ENCODE peak calls at places on chromosomes 12 and 14, in six cellular contexts. One of them, this sample, is unnamed.

GRCh38 chr14:49553106-49553505 is 33.1 kb downstream of the RPS29 start:
- DNase-seq in HepG2: no peak
- DNase-seq in GM12878: no peak
- DNase-seq in HEK293T: no peak
- DNase-seq in K562: no peak
- DNase-seq in A549: no peak
- DNase-seq in this sample: no peak

GRCh38 chr14:74846968-74847549 is 28.9 kb downstream of the PROX2 start:
- DNase-seq in A549: no peak
- DNase-seq in HepG2: no peak
- DNase-seq in HEK293T: no peak
- DNase-seq in GM12878: no peak
- DNase-seq in K562: no peak
- DNase-seq in this sample: peak; percentile 80

GRCh38 chr12:71664411-71665108 is 459 bp downstream of the THAP2 start:
- DNase-seq in HEK293T: no peak
- DNase-seq in GM12878: no peak
- DNase-seq in K562: no peak
- DNase-seq in HepG2: no peak
- DNase-seq in A549: no peak
- DNase-seq in this sample: peak; percentile 15

GRCh38 chr14:68967459-68967940 is 11.6 kb downstream of the ACTN1 start:
- DNase-seq in HEK293T: no peak
- DNase-seq in GM12878: no peak
- DNase-seq in HepG2: no peak
- DNase-seq in K562: no peak
- DNase-seq in A549: no peak
- DNase-seq in this sample: no peak

GRCh38 chr14:61615743-61616523 is 79.4 kb upstream of the HIF1A start:
- DNase-seq in GM12878: no peak
- DNase-seq in A549: no peak
- DNase-seq in HEK293T: no peak
- DNase-seq in K562: no peak
- DNase-seq in HepG2: no peak
- DNase-seq in this sample: no peak

GRCh38 chr14:101354726-101355125 is 206.6 kb upstream of the DIO3 start:
- DNase-seq in A549: no peak
- DNase-seq in GM12878: no peak
- DNase-seq in K562: no peak
- DNase-seq in HEK293T: no peak
- DNase-seq in HepG2: no peak
- DNase-seq in this sample: no peak

GRCh38 chr12:10607885-10608458 is 5.4 kb downstream of the MAGOHB start:
- DNase-seq in HepG2: no peak
- DNase-seq in K562: no peak
- DNase-seq in GM12878: no peak
- DNase-seq in A549: peak; percentile 47
- DNase-seq in HEK293T: peak; percentile 20
- DNase-seq in this sample: peak; percentile 15

GRCh38 chr12:94618995-94619695 is 31.2 kb downstream of the TMCC3 start:
- DNase-seq in HEK293T: no peak
- DNase-seq in A549: peak; percentile 27
- DNase-seq in HepG2: no peak
- DNase-seq in K562: no peak
- DNase-seq in GM12878: no peak
- DNase-seq in this sample: peak; percentile 93

GRCh38 chr12:4438834-4439596 is 6.6 kb downstream of the FGF6 start:
- DNase-seq in GM12878: no peak
- DNase-seq in A549: no peak
- DNase-seq in HEK293T: no peak
- DNase-seq in K562: no peak
- DNase-seq in HepG2: no peak
- DNase-seq in this sample: no peak

GRCh38 chr12:98465950-98466349 is 49.4 kb upstream of the TMPO start:
- DNase-seq in HEK293T: no peak
- DNase-seq in HepG2: no peak
- DNase-seq in A549: no peak
- DNase-seq in GM12878: no peak
- DNase-seq in K562: no peak
- DNase-seq in this sample: no peak

GRCh38 chr14:94974893-94975292 is 182.4 kb downstream of the DICER1 start:
- DNase-seq in A549: no peak
- DNase-seq in HepG2: no peak
- DNase-seq in GM12878: no peak
- DNase-seq in K562: no peak
- DNase-seq in HEK293T: no peak
- DNase-seq in this sample: no peak

GRCh38 chr14:85566603-85567002 is 36.7 kb downstream of the FLRT2 start:
- DNase-seq in HepG2: no peak
- DNase-seq in A549: no peak
- DNase-seq in HEK293T: no peak
- DNase-seq in GM12878: no peak
- DNase-seq in K562: no peak
- DNase-seq in this sample: peak; percentile 92

GRCh38 chr12:16148938-16149337 is 128.5 kb downstream of the SLC15A5 start:
- DNase-seq in K562: no peak
- DNase-seq in HepG2: no peak
- DNase-seq in HEK293T: no peak
- DNase-seq in A549: no peak
- DNase-seq in GM12878: no peak
- DNase-seq in this sample: no peak

GRCh38 chr14:24417832-24418491 is 11.5 kb downstream of the CBLN3 start:
- DNase-seq in GM12878: no peak
- DNase-seq in HepG2: no peak
- DNase-seq in K562: no peak
- DNase-seq in A549: no peak
- DNase-seq in HEK293T: no peak
- DNase-seq in this sample: no peak

GRCh38 chr12:89721291-89721987 is 12.8 kb upstream of the ATP2B1 start:
- DNase-seq in K562: no peak
- DNase-seq in A549: no peak
- DNase-seq in GM12878: peak; percentile 34
- DNase-seq in HepG2: no peak
- DNase-seq in HEK293T: no peak
- DNase-seq in this sample: no peak

GRCh38 chr12:57895337-57896138 is 45.8 kb upstream of the ATP23 start:
- DNase-seq in HEK293T: no peak
- DNase-seq in HepG2: no peak
- DNase-seq in A549: no peak
- DNase-seq in GM12878: no peak
- DNase-seq in K562: no peak
- DNase-seq in this sample: peak; percentile 52

GRCh38 chr12:59036341-59036740 is 116.0 kb upstream of the LRIG3 start:
- DNase-seq in HEK293T: no peak
- DNase-seq in K562: no peak
- DNase-seq in GM12878: no peak
- DNase-seq in A549: no peak
- DNase-seq in HepG2: no peak
- DNase-seq in this sample: no peak

GRCh38 chr14:96126339-96126770 is 78.3 kb upstream of the BDKRB2 start:
- DNase-seq in K562: no peak
- DNase-seq in GM12878: peak; percentile 16
- DNase-seq in HEK293T: no peak
- DNase-seq in HepG2: no peak
- DNase-seq in A549: no peak
- DNase-seq in this sample: peak; percentile 33

GRCh38 chr14:56805201-56805991 is 4.9 kb downstream of the OTX2 start:
- DNase-seq in HEK293T: no peak
- DNase-seq in A549: no peak
- DNase-seq in K562: no peak
- DNase-seq in GM12878: no peak
- DNase-seq in HepG2: no peak
- DNase-seq in this sample: no peak
- TF ChIP-seq BHLHE40 in HEK293T: no peak
- TF ChIP-seq BHLHE40 in A549: no peak
- TF ChIP-seq BHLHE40 in K562: no peak
- TF ChIP-seq BHLHE40 in GM12878: no peak
- TF ChIP-seq BHLHE40 in HepG2: no peak
- TF ChIP-seq BHLHE40 in this sample: no peak

GRCh38 chr12:6182279-6182898 is 17.8 kb upstream of the CD9 start:
- DNase-seq in HEK293T: no peak
- DNase-seq in GM12878: no peak
- DNase-seq in A549: no peak
- DNase-seq in HepG2: peak; percentile 75
- DNase-seq in K562: peak; percentile 16
- DNase-seq in this sample: peak; percentile 68
- TF ChIP-seq BHLHE40 in HEK293T: no peak
- TF ChIP-seq BHLHE40 in GM12878: no peak
- TF ChIP-seq BHLHE40 in A549: no peak
- TF ChIP-seq BHLHE40 in HepG2: peak; percentile 47
- TF ChIP-seq BHLHE40 in K562: peak; percentile 57
- TF ChIP-seq BHLHE40 in this sample: no peak

GRCh38 chr12:131137836-131138637 is 184.3 kb downstream of the ADGRD1 start:
- DNase-seq in HEK293T: no peak
- DNase-seq in HepG2: no peak
- DNase-seq in GM12878: no peak
- DNase-seq in A549: peak; percentile 68
- DNase-seq in K562: peak; percentile 23
- DNase-seq in this sample: no peak
- TF ChIP-seq BHLHE40 in HEK293T: no peak
- TF ChIP-seq BHLHE40 in HepG2: no peak
- TF ChIP-seq BHLHE40 in GM12878: no peak
- TF ChIP-seq BHLHE40 in A549: no peak
- TF ChIP-seq BHLHE40 in K562: no peak
- TF ChIP-seq BHLHE40 in this sample: no peak

DNA sequence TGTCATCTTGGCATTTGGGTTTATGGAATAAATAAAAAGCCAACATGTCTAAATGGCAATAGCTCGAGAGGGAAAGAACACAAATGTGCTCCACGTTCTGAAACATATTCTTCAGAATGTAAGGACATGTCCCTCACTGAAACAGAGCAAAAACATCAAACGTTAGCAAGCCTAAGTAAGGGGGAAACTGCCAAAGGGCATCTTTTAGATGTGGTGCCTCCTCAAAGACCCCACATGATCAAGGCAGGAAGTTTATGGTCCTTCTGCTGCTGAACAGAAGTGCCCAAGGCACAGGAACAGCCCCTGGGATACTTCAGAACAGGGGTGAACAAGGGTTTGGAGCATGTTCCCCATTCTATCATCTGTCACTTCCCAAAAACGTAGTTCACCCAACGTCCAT is 227.0 kb downstream of the ANO2 start:
- DNase-seq in A549: no peak
- DNase-seq in GM12878: no peak
- DNase-seq in HepG2: no peak
- DNase-seq in K562: no peak
- DNase-seq in HEK293T: no peak
- DNase-seq in this sample: no peak
- TF ChIP-seq BHLHE40 in A549: no peak
- TF ChIP-seq BHLHE40 in GM12878: no peak
- TF ChIP-seq BHLHE40 in HepG2: no peak
- TF ChIP-seq BHLHE40 in K562: no peak
- TF ChIP-seq BHLHE40 in HEK293T: no peak
- TF ChIP-seq BHLHE40 in this sample: no peak

GRCh38 chr12:124049451-124050094 is 76.6 kb downstream of the ZNF664 start:
- DNase-seq in GM12878: no peak
- DNase-seq in K562: no peak
- DNase-seq in A549: no peak
- DNase-seq in HEK293T: no peak
- DNase-seq in HepG2: no peak
- DNase-seq in this sample: no peak
- TF ChIP-seq BHLHE40 in GM12878: no peak
- TF ChIP-seq BHLHE40 in K562: no peak
- TF ChIP-seq BHLHE40 in A549: no peak
- TF ChIP-seq BHLHE40 in HEK293T: no peak
- TF ChIP-seq BHLHE40 in HepG2: no peak
- TF ChIP-seq BHLHE40 in this sample: no peak

GRCh38 chr12:6647083-6647604 is at the start of gene ACRBP:
- DNase-seq in GM12878: no peak
- DNase-seq in K562: no peak
- DNase-seq in HEK293T: no peak
- DNase-seq in A549: no peak
- DNase-seq in HepG2: no peak
- DNase-seq in this sample: peak; percentile 14
- TF ChIP-seq BHLHE40 in GM12878: no peak
- TF ChIP-seq BHLHE40 in K562: no peak
- TF ChIP-seq BHLHE40 in HEK293T: no peak
- TF ChIP-seq BHLHE40 in A549: no peak
- TF ChIP-seq BHLHE40 in HepG2: no peak
- TF ChIP-seq BHLHE40 in this sample: no peak

GRCh38 chr14:87254331-87254730 is 738.7 kb downstream of the GALC start:
- DNase-seq in GM12878: no peak
- DNase-seq in K562: no peak
- DNase-seq in A549: no peak
- DNase-seq in HEK293T: no peak
- DNase-seq in HepG2: no peak
- DNase-seq in this sample: no peak
- TF ChIP-seq BHLHE40 in GM12878: no peak
- TF ChIP-seq BHLHE40 in K562: no peak
- TF ChIP-seq BHLHE40 in A549: no peak
- TF ChIP-seq BHLHE40 in HEK293T: no peak
- TF ChIP-seq BHLHE40 in HepG2: no peak
- TF ChIP-seq BHLHE40 in this sample: no peak